ENCODE peak calls at places on chromosomes 11 and 22, in four cellular contexts. C is A549, Y is HepG2, B is GM12878. A is an unnamed sample.

GRCh38 chr11:129613076-129613475 is 202.6 kb upstream of the TMEM45B start:
- DNase-seq in C (no peak), Y (no peak), B (no peak), A (no peak)

GRCh38 chr22:27650985-27651384 is 150.6 kb downstream of the MN1 start:
- DNase-seq in C (no peak), Y (no peak), B (no peak), A (no peak)

GRCh38 chr11:128391809-128392208 is 195.5 kb downstream of the ETS1 start:
- DNase-seq in C (no peak), Y (no peak), B (no peak), A (no peak)

GRCh38 chr11:123060265-123061000 is 1.5 kb downstream of the HSPA8 start:
- DNase-seq in C (no peak), Y (no peak), B (no peak), A (no peak)

GRCh38 chr11:128582496-128583366 is 4.6 kb downstream of the ETS1 start:
- DNase-seq in C (peak), Y (no peak), B (no peak), A (no peak)

GRCh38 chr11:44622190-44622650 is 56.8 kb downstream of the CD82 start:
- DNase-seq in C (no peak), Y (no peak), B (no peak), A (no peak)

GRCh38 chr11:95266751-95267374 is 35.9 kb upstream of the SESN3 start:
- DNase-seq in C (no peak), Y (no peak), B (no peak), A (no peak)

GRCh38 chr11:94674005-94674491 is 94.1 kb upstream of the AMOTL1 start:
- DNase-seq in C (no peak), Y (no peak), B (no peak), A (no peak)

GRCh38 chr22:30640839-30641430 is 5.4 kb downstream of the SLC35E4 start:
- DNase-seq in C (no peak), Y (no peak), B (no peak), A (no peak)

GRCh38 chr11:72525466-72525865 is 91.1 kb upstream of the CLPB start:
- DNase-seq in C (no peak), Y (no peak), B (no peak), A (no peak)

GRCh38 chr11:73213196-73214143 is 4.6 kb upstream of the P2RY2 start:
- DNase-seq in C (no peak), Y (peak), B (no peak), A (no peak)

GRCh38 chr11:28834877-28835276 is 726.7 kb downstream of the METTL15 start:
- DNase-seq in C (no peak), Y (no peak), B (no peak), A (no peak)

GRCh38 chr11:67174311-67174710 is 55.2 kb downstream of the KDM2A start:
- DNase-seq in C (no peak), Y (no peak), B (no peak), A (no peak)

GRCh38 chr11:123301696-123302400 is 106.8 kb upstream of the CLMP start:
- DNase-seq in C (peak), Y (no peak), B (peak), A (peak)

GRCh38 chr22:44671742-44672141 is 30.3 kb upstream of the PRR5 start:
- DNase-seq in C (no peak), Y (peak), B (no peak), A (no peak)

GRCh38 chr11:130223291-130223971 is 63.8 kb downstream of the ST14 start:
- DNase-seq in C (no peak), Y (no peak), B (no peak), A (no peak)

GRCh38 chr11:75325713-75326438 is 25.6 kb downstream of the ARRB1 start:
- DNase-seq in C (peak), Y (no peak), B (no peak), A (no peak)

GRCh38 chr11:76666408-76666807 is 4.1 kb downstream of the LRRC32 start:
- DNase-seq in C (no peak), Y (no peak), B (no peak), A (no peak)

GRCh38 chr11:14499178-14499559 is 442 bp downstream of the COPB1 start:
- DNase-seq in C (peak), Y (peak), B (no peak), A (peak)

GRCh38 chr11:34250732-34251639 is 106.8 kb downstream of the ABTB2 start:
- DNase-seq in C (peak), Y (no peak), B (no peak), A (peak)

GRCh38 chr11:6629892-6630631 is 10.8 kb upstream of the TPP1 start:
- DNase-seq in C (no peak), Y (no peak), B (no peak), A (no peak)

GRCh38 chr11:62880231-62880802 is 379 bp upstream of the SLC3A2 start:
- DNase-seq in C (peak), Y (no peak), B (no peak), A (peak)

GRCh38 chr22:25054943-25055511 is 102.5 kb downstream of the KIAA1671 start:
- DNase-seq in C (no peak), Y (no peak), B (no peak), A (no peak)

DNA sequence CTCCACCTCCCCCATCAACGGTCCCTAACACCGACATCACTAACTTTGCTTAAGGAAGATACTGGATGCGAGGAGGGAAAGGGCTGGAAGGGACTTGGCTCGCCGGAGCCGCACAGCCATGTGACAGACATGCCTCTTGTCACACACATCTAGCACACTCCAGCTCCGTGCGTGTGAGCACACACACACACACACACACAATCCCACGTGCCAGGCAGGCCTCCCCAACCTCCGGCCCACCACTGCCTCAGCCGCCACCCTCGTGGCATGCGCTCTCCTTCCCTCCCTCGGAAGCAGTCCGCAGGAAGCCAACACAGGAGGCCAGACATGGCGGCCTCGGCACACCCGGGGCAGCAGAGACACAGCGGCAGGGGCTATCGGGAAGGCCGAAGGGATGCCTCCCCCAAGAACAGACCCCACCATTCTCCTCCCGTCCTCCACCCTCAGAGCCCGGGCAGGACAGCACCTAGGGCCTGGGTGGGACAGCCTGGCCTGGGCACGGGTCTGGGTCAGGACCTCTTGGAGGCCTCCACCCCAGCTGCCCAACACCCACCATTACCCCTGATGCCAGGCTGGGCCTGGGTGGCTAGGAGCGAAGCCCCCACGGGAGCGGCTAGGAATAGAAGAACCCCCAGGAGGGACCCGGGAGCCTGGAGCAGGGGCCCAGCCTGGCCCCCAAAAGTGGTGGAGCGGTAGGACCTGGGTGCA is 1.0 kb downstream of the MFNG start:
- DNase-seq in C (no peak), Y (no peak), B (no peak), A (no peak)
- TF ChIP-seq POLR2AphosphoS2 in C (no peak), Y (no peak), B (peak), A (no peak)

GRCh38 chr22:49749227-49749626 is 78.4 kb downstream of the BRD1 start:
- DNase-seq in C (no peak), Y (no peak), B (no peak), A (peak)
- TF ChIP-seq POLR2AphosphoS2 in C (no peak), Y (no peak), B (no peak), A (no peak)

DNA sequence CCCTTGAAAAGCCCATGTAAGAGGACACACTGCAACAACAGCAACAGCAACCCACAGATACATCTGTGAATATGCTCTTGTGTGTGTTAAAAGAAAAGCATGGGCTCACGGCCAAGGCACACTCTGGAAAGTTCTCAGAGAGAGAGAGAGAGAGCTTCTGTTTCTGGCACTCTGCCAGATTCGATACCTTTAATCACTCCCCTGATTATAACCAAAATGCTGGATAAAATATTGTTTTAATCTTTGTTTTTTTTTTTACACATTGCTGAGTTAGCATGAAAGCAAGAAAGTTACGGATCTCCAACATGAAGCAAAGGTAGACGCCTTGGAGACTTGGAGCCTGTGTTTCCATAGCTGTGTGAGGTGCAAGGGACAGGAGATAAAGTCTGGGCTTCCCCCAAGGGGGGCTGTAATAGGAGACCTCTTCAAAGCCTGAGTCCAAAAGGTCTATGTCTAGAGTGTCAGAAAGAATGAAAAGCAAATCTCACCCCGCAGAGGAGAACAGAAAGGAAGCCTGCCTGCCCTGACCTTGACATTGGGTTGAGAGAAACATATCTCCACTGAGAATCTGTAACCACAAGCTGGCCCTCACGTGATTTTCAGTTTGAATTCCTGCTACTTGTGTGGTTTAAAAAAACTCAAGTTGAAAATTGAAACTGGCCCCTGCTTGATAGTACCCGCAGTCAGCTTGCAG is 33.7 kb upstream of the MPPED1 start:
- DNase-seq in C (no peak), Y (peak), B (peak), A (no peak)
- TF ChIP-seq POLR2AphosphoS2 in C (no peak), Y (no peak), B (no peak), A (no peak)

DNA sequence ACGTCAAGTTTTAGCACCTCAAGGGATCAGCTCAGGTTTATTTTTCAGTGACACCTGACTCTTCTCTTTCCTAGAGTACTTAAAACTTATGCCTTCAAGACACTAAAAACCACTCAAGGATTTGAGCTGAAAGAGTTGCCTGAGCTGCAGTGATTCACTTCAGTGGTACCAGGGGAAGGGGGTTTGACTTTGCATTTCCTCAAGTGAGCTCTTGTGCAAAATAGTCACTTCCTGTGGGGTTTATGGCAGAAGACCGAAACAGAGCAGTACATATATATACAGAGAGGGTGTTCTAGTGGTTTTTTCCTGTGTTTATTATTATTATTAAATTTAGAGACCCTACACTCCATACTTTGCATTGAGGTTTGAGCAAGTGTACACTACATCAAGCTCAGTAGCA is 60.7 kb downstream of the DBX1 start:
- DNase-seq in C (no peak), Y (no peak), B (no peak), A (no peak)
- TF ChIP-seq POLR2AphosphoS2 in C (no peak), Y (no peak), B (no peak), A (no peak)

DNA sequence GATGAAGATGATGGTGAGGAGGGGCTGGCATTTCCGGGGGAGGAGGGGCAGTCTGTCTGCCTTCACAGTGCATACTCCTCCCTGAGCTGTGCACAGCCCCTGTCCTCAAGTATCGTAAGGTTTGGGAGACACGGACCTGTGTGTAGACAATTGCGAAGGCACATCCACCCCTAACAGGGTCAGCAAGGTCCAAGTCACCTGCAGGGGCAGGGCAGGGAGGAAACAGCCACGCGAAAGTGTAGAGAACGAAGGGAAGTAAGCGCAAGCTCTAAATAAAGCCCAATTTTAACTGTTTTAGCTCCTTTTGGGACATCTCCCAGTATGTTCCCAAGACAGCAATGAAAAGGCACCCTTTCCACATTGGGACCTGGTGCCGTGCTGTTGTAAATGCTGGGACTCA is 448.2 kb downstream of the TBC1D22A start:
- DNase-seq in C (no peak), Y (no peak), B (no peak), A (no peak)
- TF ChIP-seq POLR2AphosphoS2 in C (no peak), Y (no peak), B (no peak), A (no peak)

GRCh38 chr11:125886997-125887372 is 483 bp upstream of the HYLS1 start:
- DNase-seq in C (no peak), Y (no peak), B (no peak), A (no peak)
- TF ChIP-seq POLR2AphosphoS2 in C (no peak), Y (no peak), B (no peak), A (no peak)

GRCh38 chr22:19885841-19886592 is 31.3 kb upstream of the GNB1L start:
- DNase-seq in C (no peak), Y (no peak), B (no peak), A (no peak)

GRCh38 chr22:19884954-19885751 is 30.5 kb upstream of the GNB1L start:
- DNase-seq in C (no peak), Y (no peak), B (no peak), A (no peak)

GRCh38 chr22:19888131-19888746 is 33.6 kb upstream of the GNB1L start:
- DNase-seq in C (no peak), Y (no peak), B (no peak), A (no peak)

GRCh38 chr22:19886605-19887250 is 32.1 kb upstream of the GNB1L start:
- DNase-seq in C (no peak), Y (no peak), B (no peak), A (no peak)

DNA sequence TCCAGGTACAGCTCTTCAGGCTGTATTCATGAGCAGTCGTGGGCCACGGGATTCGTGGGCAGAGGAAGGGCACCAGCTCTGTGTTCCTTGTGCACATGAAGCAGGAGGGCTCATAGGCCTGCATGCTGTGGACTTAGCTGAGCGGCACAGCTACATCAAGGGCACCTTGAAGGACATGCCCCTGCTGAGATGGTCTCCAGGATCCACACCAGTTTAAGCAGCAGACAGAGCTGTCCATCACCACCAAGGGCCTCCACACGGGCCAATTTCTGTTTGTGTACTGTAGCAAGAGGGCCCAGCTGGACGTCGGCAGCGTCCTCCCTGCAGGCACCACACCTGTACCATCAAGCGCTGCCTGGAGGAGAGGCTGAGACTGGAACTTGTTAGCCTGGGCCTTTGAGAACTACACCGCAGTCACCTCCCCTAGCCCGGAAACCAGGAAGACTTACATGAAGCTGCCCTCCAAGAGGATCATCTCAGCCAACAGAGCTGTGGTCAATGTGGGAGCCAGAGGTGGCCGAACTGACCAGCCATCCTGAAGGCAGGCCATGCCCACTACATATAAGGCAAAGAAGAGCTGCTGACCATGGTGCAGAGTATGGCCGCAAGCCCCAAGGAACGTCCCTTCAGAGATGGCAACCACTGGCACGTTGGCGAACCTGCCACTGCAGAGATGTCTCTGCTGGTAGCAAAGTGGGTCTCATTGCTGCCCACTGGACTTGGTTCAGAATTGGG is 32.7 kb upstream of the GNB1L start:
- DNase-seq in C (no peak), Y (no peak), B (no peak), A (no peak)
- TF ChIP-seq POLR2AphosphoS2 in C (no peak), Y (no peak), B (no peak), A (no peak)

GRCh38 chr22:49970528-49971231 is 10.1 kb downstream of the PIM3 start:
- DNase-seq in C (peak), Y (peak), B (peak), A (peak)

GRCh38 chr22:49972163-49973017 is 11.8 kb downstream of the PIM3 start:
- DNase-seq in C (no peak), Y (no peak), B (no peak), A (peak)

GRCh38 chr22:49971232-49972162 is 10.9 kb downstream of the PIM3 start:
- DNase-seq in C (peak), Y (no peak), B (no peak), A (peak)

GRCh38 chr22:49975543-49976389 is 15.2 kb downstream of the PIM3 start:
- DNase-seq in C (no peak), Y (no peak), B (no peak), A (peak)

DNA sequence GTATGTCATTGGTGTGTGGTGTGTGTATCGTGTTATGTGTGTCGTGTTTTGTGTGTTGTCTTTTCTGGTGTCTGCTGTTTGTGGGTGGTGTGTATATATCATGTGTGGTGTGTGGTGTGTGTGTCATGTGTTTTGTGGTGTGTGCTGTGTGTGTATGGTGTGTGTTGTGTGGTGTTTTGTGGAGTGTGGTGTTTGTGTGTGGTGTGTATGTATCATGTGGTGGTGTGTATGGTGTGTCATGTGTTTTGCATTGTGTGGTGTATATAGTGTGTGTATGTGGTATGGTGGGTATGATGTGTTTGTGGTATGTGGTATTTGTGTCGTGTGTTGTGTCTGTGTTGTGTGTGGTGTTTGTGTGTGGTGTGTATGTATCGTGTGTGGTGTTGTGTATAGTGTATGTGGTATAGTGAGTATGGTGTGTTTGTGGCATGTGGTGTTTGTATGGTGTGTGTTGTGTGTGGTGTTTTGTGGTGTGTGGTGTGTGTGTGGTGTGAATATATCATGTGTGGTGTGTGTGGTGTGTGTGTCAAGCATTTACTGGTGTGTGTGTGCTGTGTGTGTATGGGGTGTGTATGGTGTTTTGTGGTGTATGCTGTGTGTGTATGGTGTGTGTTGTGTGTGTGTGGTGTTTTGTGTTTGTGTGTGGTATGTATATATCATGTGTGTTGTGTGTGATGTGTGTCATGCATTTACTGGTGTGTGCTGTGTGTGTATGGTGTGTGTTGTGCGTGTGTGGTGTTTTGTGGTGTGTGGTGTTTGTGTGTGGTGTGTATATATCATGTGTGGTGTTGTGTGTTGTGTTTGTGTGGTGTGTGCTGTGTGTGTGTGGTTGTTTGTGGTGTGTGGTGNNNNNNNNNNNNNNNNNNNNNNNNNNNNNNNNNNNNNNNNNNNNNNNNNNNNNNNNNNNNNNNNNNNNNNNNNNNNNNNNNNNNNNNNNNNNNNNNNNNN is 12.7 kb downstream of the PIM3 start:
- DNase-seq in C (no peak), Y (no peak), B (no peak), A (no peak)
- TF ChIP-seq POLR2AphosphoS2 in C (no peak), Y (peak), B (no peak), A (no peak)

GRCh38 chr11:103997082-103997481 is 39.4 kb upstream of the DDI1 start:
- DNase-seq in C (no peak), Y (no peak), B (peak), A (no peak)
- TF ChIP-seq POLR2AphosphoS2 in C (no peak), Y (no peak), B (no peak), A (no peak)

GRCh38 chr11:113526521-113526920 is 51.3 kb upstream of the DRD2 start:
- DNase-seq in C (no peak), Y (no peak), B (no peak), A (no peak)

GRCh38 chr11:113529606-113530005 is 54.4 kb upstream of the DRD2 start:
- DNase-seq in C (no peak), Y (no peak), B (no peak), A (no peak)

GRCh38 chr11:113531078-113531477 is 55.9 kb upstream of the DRD2 start:
- DNase-seq in C (no peak), Y (no peak), B (no peak), A (no peak)

GRCh38 chr11:113531575-113532451 is 56.6 kb upstream of the DRD2 start:
- DNase-seq in C (no peak), Y (no peak), B (no peak), A (no peak)

GRCh38 chr11:113528982-113529381 is 53.8 kb upstream of the DRD2 start:
- DNase-seq in C (no peak), Y (no peak), B (no peak), A (no peak)
- TF ChIP-seq POLR2AphosphoS2 in C (no peak), Y (no peak), B (no peak), A (no peak)

A was measured in K562.